ENCODE peak calls at places on chromosomes 5 and 9, in eight cellular contexts. One of them, this sample, is unnamed.
A peak's percentile ranks its signal among the peaks of the same experiment; 100 is the strongest.

GRCh38 chr5:126351138-126351537 is 72.1 kb upstream of the GRAMD2B start:
- DNase-seq in dorsolateral prefrontal cortex: no peak
- DNase-seq in suprapubic skin: no peak
- DNase-seq in left ventricle myocardium inferior: no peak
- DNase-seq in psoas muscle: no peak
- DNase-seq in heart right ventricle: no peak
- DNase-seq in A549: no peak
- DNase-seq in PC-9: no peak
- DNase-seq in this sample: no peak

GRCh38 chr9:94779101-94779500 is 52.6 kb downstream of the AOPEP start:
- DNase-seq in dorsolateral prefrontal cortex: no peak
- DNase-seq in suprapubic skin: no peak
- DNase-seq in left ventricle myocardium inferior: no peak
- DNase-seq in psoas muscle: no peak
- DNase-seq in heart right ventricle: no peak
- DNase-seq in A549: no peak
- DNase-seq in PC-9: no peak
- DNase-seq in this sample: peak; percentile 35

GRCh38 chr5:148820778-148821395 is 5.5 kb upstream of the ADRB2 start:
- DNase-seq in dorsolateral prefrontal cortex: no peak
- DNase-seq in suprapubic skin: no peak
- DNase-seq in left ventricle myocardium inferior: no peak
- DNase-seq in psoas muscle: no peak
- DNase-seq in heart right ventricle: no peak
- DNase-seq in A549: no peak
- DNase-seq in PC-9: no peak
- DNase-seq in this sample: no peak

GRCh38 chr5:163503106-163504090 is 2.0 kb upstream of the MAT2B start:
- DNase-seq in dorsolateral prefrontal cortex: peak; percentile 48
- DNase-seq in suprapubic skin: no peak
- DNase-seq in left ventricle myocardium inferior: peak; percentile 43
- DNase-seq in psoas muscle: peak; percentile 69
- DNase-seq in heart right ventricle: peak; percentile 50
- DNase-seq in A549: peak; percentile 54
- DNase-seq in PC-9: peak; percentile 63
- DNase-seq in this sample: peak; percentile 60

GRCh38 chr5:141403387-141403786 is 809 bp downstream of the PCDHGA9 start:
- DNase-seq in dorsolateral prefrontal cortex: no peak
- DNase-seq in suprapubic skin: no peak
- DNase-seq in left ventricle myocardium inferior: no peak
- DNase-seq in psoas muscle: no peak
- DNase-seq in heart right ventricle: no peak
- DNase-seq in A549: no peak
- DNase-seq in PC-9: no peak
- DNase-seq in this sample: no peak

GRCh38 chr5:9249231-9249630 is 296.6 kb downstream of the SEMA5A start:
- DNase-seq in dorsolateral prefrontal cortex: no peak
- DNase-seq in suprapubic skin: no peak
- DNase-seq in left ventricle myocardium inferior: no peak
- DNase-seq in psoas muscle: no peak
- DNase-seq in heart right ventricle: no peak
- DNase-seq in A549: no peak
- DNase-seq in PC-9: no peak
- DNase-seq in this sample: no peak

GRCh38 chr5:160285311-160285710 is 27.1 kb downstream of the CCNJL start:
- DNase-seq in dorsolateral prefrontal cortex: no peak
- DNase-seq in suprapubic skin: no peak
- DNase-seq in left ventricle myocardium inferior: no peak
- DNase-seq in psoas muscle: no peak
- DNase-seq in heart right ventricle: no peak
- DNase-seq in A549: no peak
- DNase-seq in PC-9: no peak
- DNase-seq in this sample: no peak

GRCh38 chr5:170623576-170624181 is 119.9 kb downstream of the KCNIP1 start:
- DNase-seq in dorsolateral prefrontal cortex: peak; percentile 47
- DNase-seq in suprapubic skin: no peak
- DNase-seq in left ventricle myocardium inferior: no peak
- DNase-seq in psoas muscle: no peak
- DNase-seq in heart right ventricle: peak; percentile 42
- DNase-seq in A549: peak; percentile 59
- DNase-seq in PC-9: peak; percentile 26
- DNase-seq in this sample: peak; percentile 45

GRCh38 chr5:150567031-150567680 is 59.2 kb downstream of the NDST1 start:
- DNase-seq in dorsolateral prefrontal cortex: no peak
- DNase-seq in suprapubic skin: no peak
- DNase-seq in left ventricle myocardium inferior: no peak
- DNase-seq in psoas muscle: no peak
- DNase-seq in heart right ventricle: no peak
- DNase-seq in A549: no peak
- DNase-seq in PC-9: no peak
- DNase-seq in this sample: no peak

GRCh38 chr9:136047076-136047774 is 47.9 kb downstream of the NACC2 start:
- DNase-seq in dorsolateral prefrontal cortex: no peak
- DNase-seq in suprapubic skin: no peak
- DNase-seq in left ventricle myocardium inferior: no peak
- DNase-seq in psoas muscle: no peak
- DNase-seq in heart right ventricle: no peak
- DNase-seq in A549: no peak
- DNase-seq in PC-9: no peak
- DNase-seq in this sample: no peak

GRCh38 chr9:109250311-109250741 is 70.5 kb downstream of the EPB41L4B start:
- DNase-seq in dorsolateral prefrontal cortex: no peak
- DNase-seq in suprapubic skin: no peak
- DNase-seq in left ventricle myocardium inferior: no peak
- DNase-seq in psoas muscle: no peak
- DNase-seq in heart right ventricle: no peak
- DNase-seq in A549: no peak
- DNase-seq in PC-9: no peak
- DNase-seq in this sample: no peak

GRCh38 chr9:72133365-72134035 is 15.7 kb upstream of the GDA start:
- DNase-seq in dorsolateral prefrontal cortex: no peak
- DNase-seq in suprapubic skin: no peak
- DNase-seq in left ventricle myocardium inferior: no peak
- DNase-seq in psoas muscle: no peak
- DNase-seq in heart right ventricle: no peak
- DNase-seq in A549: no peak
- DNase-seq in PC-9: no peak
- DNase-seq in this sample: no peak

GRCh38 chr9:128568470-128569083 is 16.2 kb downstream of the SPTAN1 start:
- DNase-seq in dorsolateral prefrontal cortex: no peak
- DNase-seq in suprapubic skin: no peak
- DNase-seq in left ventricle myocardium inferior: no peak
- DNase-seq in psoas muscle: no peak
- DNase-seq in heart right ventricle: no peak
- DNase-seq in A549: no peak
- DNase-seq in PC-9: no peak
- DNase-seq in this sample: no peak

GRCh38 chr9:22452415-22453010 is 5.9 kb downstream of the DMRTA1 start:
- DNase-seq in dorsolateral prefrontal cortex: peak; percentile 64
- DNase-seq in suprapubic skin: no peak
- DNase-seq in left ventricle myocardium inferior: peak; percentile 26
- DNase-seq in psoas muscle: no peak
- DNase-seq in heart right ventricle: peak; percentile 21
- DNase-seq in A549: peak; percentile 6
- DNase-seq in PC-9: peak; percentile 27
- DNase-seq in this sample: no peak

GRCh38 chr5:171162602-171163001 is 146.4 kb upstream of the TLX3 start:
- DNase-seq in dorsolateral prefrontal cortex: no peak
- DNase-seq in suprapubic skin: no peak
- DNase-seq in left ventricle myocardium inferior: no peak
- DNase-seq in psoas muscle: no peak
- DNase-seq in heart right ventricle: no peak
- DNase-seq in A549: peak; percentile 4
- DNase-seq in PC-9: no peak
- DNase-seq in this sample: peak; percentile 8

GRCh38 chr5:176739461-176740051 is 70.8 kb upstream of the UNC5A start:
- DNase-seq in dorsolateral prefrontal cortex: peak; percentile 10
- DNase-seq in suprapubic skin: peak; percentile 65
- DNase-seq in left ventricle myocardium inferior: no peak
- DNase-seq in psoas muscle: no peak
- DNase-seq in heart right ventricle: no peak
- DNase-seq in A549: no peak
- DNase-seq in PC-9: no peak
- DNase-seq in this sample: no peak

GRCh38 chr9:20070336-20070735 is 281.5 kb upstream of the SLC24A2 start:
- DNase-seq in dorsolateral prefrontal cortex: no peak
- DNase-seq in suprapubic skin: no peak
- DNase-seq in left ventricle myocardium inferior: no peak
- DNase-seq in psoas muscle: no peak
- DNase-seq in heart right ventricle: no peak
- DNase-seq in A549: no peak
- DNase-seq in PC-9: no peak
- DNase-seq in this sample: no peak

GRCh38 chr5:180605554-180606214 is 14.4 kb upstream of the SCGB3A1 start:
- DNase-seq in dorsolateral prefrontal cortex: peak; percentile 49
- DNase-seq in suprapubic skin: no peak
- DNase-seq in left ventricle myocardium inferior: no peak
- DNase-seq in psoas muscle: peak; percentile 48
- DNase-seq in heart right ventricle: peak; percentile 8
- DNase-seq in A549: peak; percentile 61
- DNase-seq in PC-9: peak; percentile 64
- DNase-seq in this sample: peak; percentile 60

DNA sequence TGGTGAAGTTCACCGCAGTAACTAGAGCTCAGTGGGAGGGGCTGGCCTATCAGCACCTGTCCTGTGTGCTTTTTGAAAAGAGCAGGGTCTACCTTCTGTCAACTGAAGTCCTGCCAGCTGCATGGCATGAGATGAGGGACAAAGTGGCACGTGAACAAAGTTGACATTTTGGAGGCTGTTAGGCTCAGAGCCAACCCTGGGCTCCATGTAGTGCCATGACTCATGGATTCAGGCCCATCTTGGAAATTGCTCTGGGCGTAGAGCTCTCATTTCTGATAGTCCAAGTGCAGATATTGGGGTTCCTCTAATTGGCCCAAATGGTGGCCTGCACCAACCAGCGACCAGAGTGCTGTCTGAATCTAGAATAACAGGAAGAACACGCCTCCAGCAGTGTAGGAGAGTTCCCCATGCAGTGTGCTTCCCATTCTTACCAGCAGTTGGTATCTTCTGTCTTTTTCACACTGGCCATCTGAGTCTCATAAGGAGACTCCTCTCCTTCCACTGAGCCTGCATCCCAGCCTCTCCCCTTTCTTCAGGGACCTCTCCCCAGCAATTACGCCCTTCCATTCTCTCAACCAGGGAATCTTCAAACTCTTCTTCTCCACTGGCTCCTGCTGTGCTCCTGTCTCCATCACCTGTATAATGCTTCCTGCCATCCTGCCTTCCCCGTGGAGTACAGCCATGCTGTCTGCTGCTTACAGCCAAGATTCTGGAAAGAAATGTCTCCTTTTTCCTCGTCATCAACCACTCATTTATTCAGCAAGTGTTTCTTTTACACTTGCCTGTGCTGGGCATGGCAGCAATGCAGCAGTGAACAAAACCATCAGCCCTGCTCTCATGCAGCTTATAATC is 30.4 kb downstream of the IRF1 start:
- DNase-seq in dorsolateral prefrontal cortex: no peak
- DNase-seq in suprapubic skin: no peak
- DNase-seq in left ventricle myocardium inferior: peak; percentile 45
- DNase-seq in psoas muscle: no peak
- DNase-seq in heart right ventricle: no peak
- DNase-seq in A549: no peak
- DNase-seq in PC-9: no peak
- DNase-seq in this sample: no peak
- H3K27ac ChIP-seq in dorsolateral prefrontal cortex: no peak overlapping the region
- H3K27ac ChIP-seq in suprapubic skin: no peak overlapping the region
- H3K27ac ChIP-seq in left ventricle myocardium inferior: peak overlapping the region; percentile 50
- H3K27ac ChIP-seq in psoas muscle: no peak overlapping the region
- H3K27ac ChIP-seq in heart right ventricle: peak overlapping the region; percentile 7
- H3K27ac ChIP-seq in A549: peak overlapping the region; percentile 67
- H3K27ac ChIP-seq in PC-9: peak overlapping the region; percentile 70
- H3K27ac ChIP-seq in this sample: peak overlapping the region; percentile 54

DNA sequence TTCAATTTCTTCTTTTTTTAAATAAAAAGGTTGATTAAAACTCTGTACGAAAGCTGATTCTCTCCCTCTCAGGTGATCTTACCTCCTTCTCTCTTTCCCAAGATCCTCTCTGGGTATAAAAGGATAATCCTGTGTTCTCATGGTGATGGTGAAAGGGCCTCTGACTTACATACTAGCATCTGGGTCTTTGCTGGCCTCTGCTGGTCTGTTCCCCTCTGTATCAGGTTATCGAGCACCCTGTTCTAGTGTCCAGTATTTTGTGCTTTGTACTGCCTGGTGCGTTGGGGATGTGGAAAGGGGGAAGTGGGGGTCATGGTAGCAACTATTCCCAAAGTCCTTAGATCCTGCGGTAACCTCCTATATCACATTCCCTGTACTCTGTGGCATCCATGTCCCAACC is 328.9 kb downstream of the NR2F1-AS1 start:
- DNase-seq in dorsolateral prefrontal cortex: no peak
- DNase-seq in suprapubic skin: no peak
- DNase-seq in left ventricle myocardium inferior: no peak
- DNase-seq in psoas muscle: no peak
- DNase-seq in heart right ventricle: no peak
- DNase-seq in A549: no peak
- DNase-seq in PC-9: no peak
- DNase-seq in this sample: no peak
- TF ChIP-seq CTCF in dorsolateral prefrontal cortex: no peak
- TF ChIP-seq CTCF in suprapubic skin: no peak
- TF ChIP-seq CTCF in left ventricle myocardium inferior: no peak
- TF ChIP-seq CTCF in psoas muscle: no peak
- TF ChIP-seq CTCF in heart right ventricle: no peak
- TF ChIP-seq CTCF in A549: no peak
- TF ChIP-seq CTCF in PC-9: no peak
- TF ChIP-seq CTCF in this sample: no peak

GRCh38 chr5:26519245-26519644 is 519.1 kb downstream of the CDH9 start:
- DNase-seq in dorsolateral prefrontal cortex: no peak
- DNase-seq in suprapubic skin: no peak
- DNase-seq in left ventricle myocardium inferior: no peak
- DNase-seq in psoas muscle: no peak
- DNase-seq in heart right ventricle: no peak
- DNase-seq in A549: no peak
- DNase-seq in PC-9: no peak
- DNase-seq in this sample: no peak

GRCh38 chr5:26518065-26518464 is 520.3 kb downstream of the CDH9 start:
- DNase-seq in dorsolateral prefrontal cortex: no peak
- DNase-seq in suprapubic skin: no peak
- DNase-seq in left ventricle myocardium inferior: no peak
- DNase-seq in psoas muscle: no peak
- DNase-seq in heart right ventricle: no peak
- DNase-seq in A549: no peak
- DNase-seq in PC-9: no peak
- DNase-seq in this sample: no peak
- H3K27ac ChIP-seq in dorsolateral prefrontal cortex: no peak overlapping the region
- H3K27ac ChIP-seq in suprapubic skin: no peak overlapping the region
- H3K27ac ChIP-seq in left ventricle myocardium inferior: no peak overlapping the region
- H3K27ac ChIP-seq in psoas muscle: no peak overlapping the region
- H3K27ac ChIP-seq in heart right ventricle: no peak overlapping the region
- H3K27ac ChIP-seq in A549: no peak overlapping the region
- H3K27ac ChIP-seq in PC-9: no peak overlapping the region
- H3K27ac ChIP-seq in this sample: no peak overlapping the region

DNA sequence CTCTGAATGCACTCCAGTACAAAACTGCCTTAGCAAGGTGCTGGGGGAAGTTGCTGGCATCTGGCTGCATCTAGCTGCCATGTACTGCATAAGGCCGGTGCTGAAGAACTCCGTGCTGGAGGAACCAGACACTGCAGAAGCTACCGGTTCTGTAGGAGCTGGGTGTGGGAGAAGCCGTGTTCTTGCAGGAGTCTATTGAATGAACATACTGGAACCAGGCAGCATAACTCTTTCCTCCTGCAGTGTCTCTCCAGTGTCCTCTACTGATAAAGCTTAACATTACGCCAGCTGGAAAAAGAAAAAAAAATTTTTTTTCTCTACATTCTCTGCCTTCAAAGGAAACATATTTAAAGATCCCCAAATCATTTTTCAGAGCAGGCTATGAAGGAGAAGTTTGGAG is 38.5 kb downstream of the VPS13A start:
- DNase-seq in dorsolateral prefrontal cortex: peak; percentile 45
- DNase-seq in suprapubic skin: no peak
- DNase-seq in left ventricle myocardium inferior: no peak
- DNase-seq in psoas muscle: no peak
- DNase-seq in heart right ventricle: no peak
- DNase-seq in A549: no peak
- DNase-seq in PC-9: no peak
- DNase-seq in this sample: no peak
- TF ChIP-seq CTCF in dorsolateral prefrontal cortex: no peak
- TF ChIP-seq CTCF in suprapubic skin: no peak
- TF ChIP-seq CTCF in left ventricle myocardium inferior: peak; percentile 21
- TF ChIP-seq CTCF in psoas muscle: peak; percentile 27
- TF ChIP-seq CTCF in heart right ventricle: peak; percentile 34
- TF ChIP-seq CTCF in A549: peak; percentile 42
- TF ChIP-seq CTCF in PC-9: peak; percentile 36
- TF ChIP-seq CTCF in this sample: no peak